ENCODE peak calls at places on chromosomes 3 and 15, in six cellular contexts. One of them, this sample, is unnamed.

GRCh38 chr3:16550305-16550675 is 36.8 kb upstream of the RFTN1 start:
- DNase-seq in brain microvascular endothelial cell: no peak
- DNase-seq in neural progenitor cell: no peak
- DNase-seq in GM23248: no peak
- DNase-seq in thoracic aorta: no peak
- DNase-seq in esophagus muscularis mucosa: peak; percentile 62
- DNase-seq in this sample: no peak

GRCh38 chr3:187986514-187986934 is 167.4 kb upstream of the LPP start:
- DNase-seq in brain microvascular endothelial cell: peak; percentile 96
- DNase-seq in neural progenitor cell: no peak
- DNase-seq in GM23248: peak; percentile 96
- DNase-seq in thoracic aorta: no peak
- DNase-seq in esophagus muscularis mucosa: no peak
- DNase-seq in this sample: no peak

GRCh38 chr15:29676961-29677402 is 145.3 kb downstream of the TJP1 start:
- DNase-seq in brain microvascular endothelial cell: peak; percentile 58
- DNase-seq in neural progenitor cell: peak; percentile 25
- DNase-seq in GM23248: peak; percentile 49
- DNase-seq in thoracic aorta: no peak
- DNase-seq in esophagus muscularis mucosa: no peak
- DNase-seq in this sample: no peak

GRCh38 chr3:9930804-9931418 is 2.7 kb upstream of the CRELD1 start:
- DNase-seq in brain microvascular endothelial cell: no peak
- DNase-seq in neural progenitor cell: no peak
- DNase-seq in GM23248: peak; percentile 27
- DNase-seq in thoracic aorta: no peak
- DNase-seq in esophagus muscularis mucosa: no peak
- DNase-seq in this sample: no peak

GRCh38 chr15:80988148-80988796 is 1.3 kb downstream of the MESD start:
- DNase-seq in brain microvascular endothelial cell: no peak
- DNase-seq in neural progenitor cell: no peak
- DNase-seq in GM23248: no peak
- DNase-seq in thoracic aorta: no peak
- DNase-seq in esophagus muscularis mucosa: no peak
- DNase-seq in this sample: no peak

GRCh38 chr15:69798481-69799315 is 299.0 kb downstream of the TLE3 start:
- DNase-seq in brain microvascular endothelial cell: peak; percentile 33
- DNase-seq in neural progenitor cell: no peak
- DNase-seq in GM23248: peak; percentile 38
- DNase-seq in thoracic aorta: no peak
- DNase-seq in esophagus muscularis mucosa: no peak
- DNase-seq in this sample: no peak

GRCh38 chr3:56861511-56861910 is 59.8 kb upstream of the ARHGEF3 start:
- DNase-seq in brain microvascular endothelial cell: no peak
- DNase-seq in neural progenitor cell: no peak
- DNase-seq in GM23248: no peak
- DNase-seq in thoracic aorta: no peak
- DNase-seq in esophagus muscularis mucosa: no peak
- DNase-seq in this sample: no peak

GRCh38 chr3:90099493-90099892 is 992.1 kb downstream of the EPHA3 start:
- DNase-seq in brain microvascular endothelial cell: no peak
- DNase-seq in neural progenitor cell: no peak
- DNase-seq in GM23248: no peak
- DNase-seq in thoracic aorta: no peak
- DNase-seq in esophagus muscularis mucosa: no peak
- DNase-seq in this sample: no peak

GRCh38 chr15:84599906-84600305 is 903 bp upstream of the ZSCAN2 start:
- DNase-seq in brain microvascular endothelial cell: no peak
- DNase-seq in neural progenitor cell: no peak
- DNase-seq in GM23248: no peak
- DNase-seq in thoracic aorta: no peak
- DNase-seq in esophagus muscularis mucosa: no peak
- DNase-seq in this sample: no peak

GRCh38 chr3:14305321-14305720 is 97.1 kb upstream of the SLC6A6 start:
- DNase-seq in brain microvascular endothelial cell: no peak
- DNase-seq in neural progenitor cell: no peak
- DNase-seq in GM23248: no peak
- DNase-seq in thoracic aorta: no peak
- DNase-seq in esophagus muscularis mucosa: no peak
- DNase-seq in this sample: no peak

GRCh38 chr3:48410205-48411040 is 19.5 kb downstream of the PLXNB1 start:
- DNase-seq in brain microvascular endothelial cell: no peak
- DNase-seq in neural progenitor cell: no peak
- DNase-seq in GM23248: no peak
- DNase-seq in thoracic aorta: no peak
- DNase-seq in esophagus muscularis mucosa: no peak
- DNase-seq in this sample: peak; percentile 43

GRCh38 chr3:140942221-140943104 is 827 bp downstream of the SLC25A36 start:
- DNase-seq in brain microvascular endothelial cell: peak; percentile 45
- DNase-seq in neural progenitor cell: peak; percentile 92
- DNase-seq in GM23248: peak; percentile 88
- DNase-seq in thoracic aorta: no peak
- DNase-seq in esophagus muscularis mucosa: peak; percentile 93
- DNase-seq in this sample: peak; percentile 85

GRCh38 chr3:97932387-97932801 is 39.8 kb downstream of the RIOX2 start:
- DNase-seq in brain microvascular endothelial cell: peak; percentile 6
- DNase-seq in neural progenitor cell: no peak
- DNase-seq in GM23248: no peak
- DNase-seq in thoracic aorta: no peak
- DNase-seq in esophagus muscularis mucosa: no peak
- DNase-seq in this sample: no peak

GRCh38 chr3:143464850-143465249 is 345.3 kb downstream of the CHST2 start:
- DNase-seq in brain microvascular endothelial cell: peak; percentile 29
- DNase-seq in neural progenitor cell: no peak
- DNase-seq in GM23248: peak; percentile 49
- DNase-seq in thoracic aorta: no peak
- DNase-seq in esophagus muscularis mucosa: no peak
- DNase-seq in this sample: no peak

GRCh38 chr15:90942354-90943120 is 7.5 kb downstream of the UNC45A start:
- DNase-seq in brain microvascular endothelial cell: no peak
- DNase-seq in neural progenitor cell: no peak
- DNase-seq in GM23248: no peak
- DNase-seq in thoracic aorta: no peak
- DNase-seq in esophagus muscularis mucosa: no peak
- DNase-seq in this sample: no peak

GRCh38 chr15:91469627-91470567 is 369.8 kb downstream of the SV2B start:
- DNase-seq in brain microvascular endothelial cell: no peak
- DNase-seq in neural progenitor cell: no peak
- DNase-seq in GM23248: no peak
- DNase-seq in thoracic aorta: no peak
- DNase-seq in esophagus muscularis mucosa: no peak
- DNase-seq in this sample: no peak

GRCh38 chr3:50525987-50526386 is 22.6 kb upstream of the CACNA2D2 start:
- DNase-seq in brain microvascular endothelial cell: peak; percentile 32
- DNase-seq in neural progenitor cell: peak; percentile 87
- DNase-seq in GM23248: peak; percentile 67
- DNase-seq in thoracic aorta: no peak
- DNase-seq in esophagus muscularis mucosa: no peak
- DNase-seq in this sample: peak; percentile 81

GRCh38 chr15:29102911-29103824 is 166.5 kb downstream of the NSMCE3 start:
- DNase-seq in brain microvascular endothelial cell: no peak
- DNase-seq in neural progenitor cell: no peak
- DNase-seq in GM23248: peak; percentile 65
- DNase-seq in thoracic aorta: no peak
- DNase-seq in esophagus muscularis mucosa: no peak
- DNase-seq in this sample: no peak

GRCh38 chr15:55861115-55861514 is 118.2 kb upstream of the PRTG start:
- DNase-seq in brain microvascular endothelial cell: no peak
- DNase-seq in neural progenitor cell: no peak
- DNase-seq in GM23248: no peak
- DNase-seq in thoracic aorta: no peak
- DNase-seq in esophagus muscularis mucosa: no peak
- DNase-seq in this sample: no peak

GRCh38 chr15:44035781-44036699 is 159.0 kb downstream of the FRMD5 start:
- DNase-seq in brain microvascular endothelial cell: no peak
- DNase-seq in neural progenitor cell: no peak
- DNase-seq in GM23248: peak; percentile 42
- DNase-seq in thoracic aorta: no peak
- DNase-seq in esophagus muscularis mucosa: no peak
- DNase-seq in this sample: no peak

GRCh38 chr15:89143503-89144162 is 55.4 kb downstream of the ABHD2 start:
- DNase-seq in brain microvascular endothelial cell: peak; percentile 66
- DNase-seq in neural progenitor cell: no peak
- DNase-seq in GM23248: peak; percentile 86
- DNase-seq in thoracic aorta: no peak
- DNase-seq in esophagus muscularis mucosa: no peak
- DNase-seq in this sample: no peak

GRCh38 chr3:38461086-38461390 is 7.3 kb downstream of the ACVR2B start:
- DNase-seq in brain microvascular endothelial cell: no peak
- DNase-seq in neural progenitor cell: no peak
- DNase-seq in GM23248: no peak
- DNase-seq in thoracic aorta: no peak
- DNase-seq in esophagus muscularis mucosa: peak; percentile 90
- DNase-seq in this sample: no peak
- H3K36me3 ChIP-seq in brain microvascular endothelial cell: no peaks in the 10 kb centered on the region
- H3K36me3 ChIP-seq in neural progenitor cell: no peaks in the 10 kb centered on the region
- H3K36me3 ChIP-seq in GM23248: no peaks in the 10 kb centered on the region
- H3K36me3 ChIP-seq in thoracic aorta: no peaks in the 10 kb centered on the region
- H3K36me3 ChIP-seq in esophagus muscularis mucosa: no peaks in the 10 kb centered on the region
- H3K36me3 ChIP-seq in this sample: no peaks in the 10 kb centered on the region

GRCh38 chr15:74892313-74892712 is 2.5 kb downstream of the MPI start:
- DNase-seq in brain microvascular endothelial cell: no peak
- DNase-seq in neural progenitor cell: no peak
- DNase-seq in GM23248: no peak
- DNase-seq in thoracic aorta: no peak
- DNase-seq in esophagus muscularis mucosa: no peak
- DNase-seq in this sample: no peak

GRCh38 chr15:74893627-74894026 is 3.8 kb downstream of the MPI start:
- DNase-seq in brain microvascular endothelial cell: no peak
- DNase-seq in neural progenitor cell: no peak
- DNase-seq in GM23248: no peak
- DNase-seq in thoracic aorta: no peak
- DNase-seq in esophagus muscularis mucosa: no peak
- DNase-seq in this sample: no peak

GRCh38 chr15:74891469-74891868 is 1.6 kb downstream of the MPI start:
- DNase-seq in brain microvascular endothelial cell: no peak
- DNase-seq in neural progenitor cell: no peak
- DNase-seq in GM23248: no peak
- DNase-seq in thoracic aorta: no peak
- DNase-seq in esophagus muscularis mucosa: no peak
- DNase-seq in this sample: no peak

GRCh38 chr15:74889882-74890768 is at the start of gene MPI:
- DNase-seq in brain microvascular endothelial cell: peak; percentile 73
- DNase-seq in neural progenitor cell: peak; percentile 95
- DNase-seq in GM23248: peak; percentile 95
- DNase-seq in thoracic aorta: peak; percentile 49
- DNase-seq in esophagus muscularis mucosa: peak; percentile 96
- DNase-seq in this sample: peak; percentile 94

DNA sequence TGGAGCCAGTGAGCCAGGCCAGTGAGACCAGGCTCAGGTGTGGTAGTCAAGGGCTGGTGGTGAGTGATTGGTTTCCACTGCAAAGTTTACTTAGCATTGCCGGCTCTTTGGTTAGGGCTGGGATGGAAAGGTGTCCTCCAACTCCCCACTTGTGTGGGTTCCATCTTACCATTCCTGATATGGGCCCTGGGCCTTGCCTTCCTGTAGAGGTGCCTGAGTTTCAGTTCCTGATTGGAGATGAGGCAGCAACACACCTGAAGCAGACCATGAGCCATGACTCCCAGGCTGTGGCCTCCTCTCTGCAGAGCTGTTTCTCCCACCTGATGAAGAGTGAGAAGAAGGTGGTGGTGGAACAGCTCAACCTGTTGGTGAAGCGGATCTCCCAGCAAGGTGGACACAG is 3.1 kb downstream of the MPI start:
- DNase-seq in brain microvascular endothelial cell: no peak
- DNase-seq in neural progenitor cell: no peak
- DNase-seq in GM23248: no peak
- DNase-seq in thoracic aorta: no peak
- DNase-seq in esophagus muscularis mucosa: no peak
- DNase-seq in this sample: no peak
- H3K27ac ChIP-seq in brain microvascular endothelial cell: no peak overlapping the region
- H3K27ac ChIP-seq in neural progenitor cell: no peak overlapping the region
- H3K27ac ChIP-seq in GM23248: no peak overlapping the region
- H3K27ac ChIP-seq in thoracic aorta: no peak overlapping the region
- H3K27ac ChIP-seq in esophagus muscularis mucosa: no peak overlapping the region
- H3K27ac ChIP-seq in this sample: no peak overlapping the region

GRCh38 chr3:152321806-152322377 is 53.2 kb downstream of the MBNL1 start:
- DNase-seq in brain microvascular endothelial cell: no peak
- DNase-seq in neural progenitor cell: no peak
- DNase-seq in GM23248: no peak
- DNase-seq in thoracic aorta: no peak
- DNase-seq in esophagus muscularis mucosa: no peak
- DNase-seq in this sample: no peak

GRCh38 chr3:152328841-152329240 is 60.1 kb downstream of the MBNL1 start:
- DNase-seq in brain microvascular endothelial cell: peak; percentile 45
- DNase-seq in neural progenitor cell: no peak
- DNase-seq in GM23248: peak; percentile 89
- DNase-seq in thoracic aorta: no peak
- DNase-seq in esophagus muscularis mucosa: no peak
- DNase-seq in this sample: no peak

GRCh38 chr3:152322756-152323155 is 54.0 kb downstream of the MBNL1 start:
- DNase-seq in brain microvascular endothelial cell: no peak
- DNase-seq in neural progenitor cell: no peak
- DNase-seq in GM23248: peak; percentile 46
- DNase-seq in thoracic aorta: no peak
- DNase-seq in esophagus muscularis mucosa: no peak
- DNase-seq in this sample: no peak

GRCh38 chr3:152323834-152324233 is 55.1 kb downstream of the MBNL1 start:
- DNase-seq in brain microvascular endothelial cell: no peak
- DNase-seq in neural progenitor cell: no peak
- DNase-seq in GM23248: no peak
- DNase-seq in thoracic aorta: no peak
- DNase-seq in esophagus muscularis mucosa: no peak
- DNase-seq in this sample: no peak

DNA sequence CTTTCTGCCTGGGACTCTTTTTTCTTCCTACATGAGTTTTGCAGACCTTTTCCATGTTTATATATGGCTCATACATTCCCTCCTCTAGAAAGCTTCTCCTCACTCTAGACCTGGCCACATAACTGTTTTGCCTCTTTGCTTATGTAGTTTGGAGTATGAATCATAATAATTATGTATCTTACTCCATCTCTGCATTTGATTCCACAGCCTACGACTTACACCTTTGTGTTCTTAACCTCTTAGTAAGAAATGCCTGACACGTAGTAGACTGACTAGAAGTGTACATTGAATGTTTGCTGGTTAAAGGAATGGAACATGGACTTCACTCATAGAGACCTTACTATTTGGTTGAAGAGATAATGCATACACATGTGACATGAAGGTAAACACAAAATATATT is 56.4 kb downstream of the MBNL1 start:
- DNase-seq in brain microvascular endothelial cell: no peak
- DNase-seq in neural progenitor cell: no peak
- DNase-seq in GM23248: no peak
- DNase-seq in thoracic aorta: no peak
- DNase-seq in esophagus muscularis mucosa: no peak
- DNase-seq in this sample: no peak
- H3K4me3 ChIP-seq in brain microvascular endothelial cell: no peak overlapping the region
- H3K4me3 ChIP-seq in neural progenitor cell: no peak overlapping the region
- H3K4me3 ChIP-seq in GM23248: no peak overlapping the region
- H3K4me3 ChIP-seq in thoracic aorta: no peak overlapping the region
- H3K4me3 ChIP-seq in esophagus muscularis mucosa: no peak overlapping the region
- H3K4me3 ChIP-seq in this sample: no peak overlapping the region

DNA sequence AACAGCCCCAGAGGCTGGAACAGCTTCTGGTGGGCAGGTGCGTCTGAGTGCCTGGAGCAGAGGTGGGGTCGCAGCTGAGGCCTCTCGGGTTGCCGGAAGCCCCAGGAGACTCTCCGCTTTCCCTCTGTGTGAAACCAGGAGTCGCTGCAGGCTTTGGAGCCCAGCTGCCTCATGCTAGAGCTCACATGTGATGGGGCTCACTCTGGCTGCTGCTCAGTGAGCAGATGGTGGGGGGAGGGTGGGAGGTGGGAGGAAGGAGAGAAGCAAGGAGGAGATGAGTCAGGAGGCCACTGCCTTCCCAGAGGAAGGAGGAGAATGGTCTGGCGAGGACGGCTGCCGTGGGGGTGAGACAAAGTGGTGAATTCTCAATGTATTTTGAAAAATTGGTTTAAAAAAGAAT is 290.1 kb upstream of the CHRNA7 start:
- DNase-seq in brain microvascular endothelial cell: no peak
- DNase-seq in neural progenitor cell: peak; percentile 51
- DNase-seq in GM23248: no peak
- DNase-seq in thoracic aorta: no peak
- DNase-seq in esophagus muscularis mucosa: no peak
- DNase-seq in this sample: no peak
- H3K36me3 ChIP-seq in brain microvascular endothelial cell: no peaks in the 10 kb centered on the region
- H3K36me3 ChIP-seq in neural progenitor cell: no peaks in the 10 kb centered on the region
- H3K36me3 ChIP-seq in GM23248: no peaks in the 10 kb centered on the region
- H3K36me3 ChIP-seq in thoracic aorta: no peaks in the 10 kb centered on the region
- H3K36me3 ChIP-seq in esophagus muscularis mucosa: no peaks in the 10 kb centered on the region
- H3K36me3 ChIP-seq in this sample: no peaks in the 10 kb centered on the region

This sample was measured in upper lobe of right lung.